ENCODE peak calls at places on chromosomes 5 and 9, in four cellular contexts. C is skeletal muscle cell, J is T47D, E is PC-9. P is an unnamed sample.

GRCh38 chr9:127154003-127154389 is 31.6 kb upstream of the ANGPTL2 start:
- DNase-seq in C (no peak), J (no peak), E (no peak), P (no peak)

GRCh38 chr9:80492221-80492620 is 920.5 kb downstream of the TLE4 start:
- DNase-seq in C (no peak), J (no peak), E (no peak), P (no peak)

GRCh38 chr9:6243746-6244145 is 28.1 kb downstream of the IL33 start:
- DNase-seq in C (no peak), J (no peak), E (no peak), P (no peak)

GRCh38 chr9:99015890-99016289 is 72.2 kb downstream of the COL15A1 start:
- DNase-seq in C (no peak), J (no peak), E (no peak), P (no peak)

GRCh38 chr5:8363133-8363532 is 494.2 kb downstream of the MTRR start:
- DNase-seq in C (no peak), J (peak; percentile 18), E (no peak), P (no peak)

GRCh38 chr5:44365351-44365750 is 23.9 kb downstream of the FGF10 start:
- DNase-seq in C (no peak), J (no peak), E (no peak), P (no peak)

GRCh38 chr9:90065001-90065400 is 460.2 kb downstream of the GADD45G start:
- DNase-seq in C (no peak), J (no peak), E (no peak), P (no peak)

GRCh38 chr5:55533806-55534435 is 843 bp downstream of the PLPP1 start:
- DNase-seq in C (peak; percentile 21), J (peak; percentile 59), E (no peak), P (no peak)

GRCh38 chr5:78920604-78921003 is 64.5 kb downstream of the ARSB start:
- DNase-seq in C (no peak), J (peak; percentile 49), E (peak; percentile 12), P (no peak)

GRCh38 chr5:61332369-61332745 is 299 bp downstream of the ZSWIM6 start:
- DNase-seq in C (no peak), J (peak; percentile 36), E (no peak), P (no peak)

GRCh38 chr5:145775411-145775810 is 59.7 kb downstream of the PRELID2 start:
- DNase-seq in C (no peak), J (no peak), E (no peak), P (no peak)

GRCh38 chr5:127746756-127747155 is 43.6 kb downstream of the CCDC192 start:
- DNase-seq in C (no peak), J (peak; percentile 55), E (no peak), P (peak; percentile 18)

GRCh38 chr9:92637886-92638620 is 31.9 kb downstream of the IPPK start:
- DNase-seq in C (no peak), J (no peak), E (no peak), P (no peak)

GRCh38 chr5:1975898-1976765 is 93.4 kb upstream of the IRX4 start:
- DNase-seq in C (no peak), J (peak; percentile 10), E (no peak), P (no peak)

GRCh38 chr5:59621477-59621876 is 272.0 kb downstream of the PDE4D start:
- DNase-seq in C (no peak), J (no peak), E (no peak), P (no peak)

GRCh38 chr9:71285191-71285656 is 163.8 kb upstream of the TRPM3 start:
- DNase-seq in C (peak; percentile 1), J (peak; percentile 74), E (peak; percentile 49), P (peak; percentile 33)

GRCh38 chr9:107874137-107874536 is 384.6 kb upstream of the KLF4 start:
- DNase-seq in C (no peak), J (no peak), E (no peak), P (no peak)

GRCh38 chr5:143554918-143555477 is 151.5 kb upstream of the NR3C1 start:
- DNase-seq in C (peak; percentile 80), J (no peak), E (no peak), P (peak; percentile 63)

GRCh38 chr5:180137401-180138213 is 66.0 kb upstream of the RNF130 start:
- DNase-seq in C (no peak), J (no peak), E (no peak), P (no peak)

GRCh38 chr5:103362211-103362610 is 103.6 kb downstream of the MACIR start:
- DNase-seq in C (no peak), J (no peak), E (no peak), P (peak; percentile 30)

GRCh38 chr5:79702606-79703380 is 13.2 kb downstream of the CMYA5 start:
- DNase-seq in C (peak; percentile 31), J (peak; percentile 56), E (no peak), P (no peak)

GRCh38 chr5:139304391-139305324 is 11.1 kb downstream of the MATR3 start:
- DNase-seq in C (no peak), J (no peak), E (no peak), P (no peak)

GRCh38 chr9:99385814-99386279 is 163.8 kb downstream of the SEC61B start:
- DNase-seq in C (no peak), J (no peak), E (no peak), P (no peak)

GRCh38 chr5:80915716-80916115 is 44.4 kb upstream of the RASGRF2 start:
- DNase-seq in C (no peak), J (no peak), E (no peak), P (no peak)

GRCh38 chr9:92563701-92564100 is 27.9 kb upstream of the ECM2 start:
- DNase-seq in C (no peak), J (no peak), E (no peak), P (no peak)

GRCh38 chr5:136776022-136776927 is 410.9 kb upstream of the TRPC7 start:
- DNase-seq in C (peak; percentile 14), J (peak; percentile 60), E (no peak), P (no peak)

GRCh38 chr9:120434532-120434931 is 145.4 kb downstream of the CDK5RAP2 start:
- DNase-seq in C (peak; percentile 71), J (no peak), E (no peak), P (peak; percentile 72)

GRCh38 chr9:135088348-135088978 is 995 bp downstream of the OLFM1 start:
- DNase-seq in C (no peak), J (no peak), E (no peak), P (no peak)

GRCh38 chr5:112995764-112996618 is 19.4 kb downstream of the DCP2 start:
- DNase-seq in C (no peak), J (peak; percentile 72), E (peak; percentile 60), P (peak; percentile 50)

GRCh38 chr5:57665146-57665936 is 182.7 kb upstream of the ACTBL2 start:
- DNase-seq in C (no peak), J (no peak), E (no peak), P (no peak)

GRCh38 chr9:35696520-35697215 is 6.9 kb upstream of the TPM2 start:
- DNase-seq in C (no peak), J (peak; percentile 63), E (peak; percentile 35), P (no peak)

GRCh38 chr5:2147504-2148311 is 265.0 kb upstream of the IRX4 start:
- DNase-seq in C (no peak), J (no peak), E (no peak), P (no peak)

GRCh38 chr5:73447234-73448071 is 1.1 kb downstream of the FOXD1 start:
- DNase-seq in C (no peak), J (no peak), E (peak; percentile 53), P (no peak)

GRCh38 chr5:6544561-6544935 is 88.3 kb downstream of the NSUN2 start:
- DNase-seq in C (no peak), J (no peak), E (no peak), P (no peak)

GRCh38 chr5:159732220-159732619 is 184.1 kb upstream of the ADRA1B start:
- DNase-seq in C (no peak), J (no peak), E (no peak), P (no peak)

GRCh38 chr5:160438316-160439204 is 16.9 kb downstream of the PTTG1 start:
- DNase-seq in C (no peak), J (peak; percentile 73), E (peak; percentile 34), P (no peak)

GRCh38 chr5:82360043-82360442 is 81.9 kb upstream of the RPS23 start:
- DNase-seq in C (no peak), J (no peak), E (no peak), P (no peak)

GRCh38 chr9:6502399-6502798 is 89.4 kb downstream of the UHRF2 start:
- DNase-seq in C (no peak), J (no peak), E (no peak), P (no peak)

GRCh38 chr9:116144038-116144437 is 9.6 kb upstream of the PAPPA start:
- DNase-seq in C (no peak), J (no peak), E (no peak), P (no peak)

GRCh38 chr5:22480305-22480704 is 372.8 kb downstream of the CDH12 start:
- DNase-seq in C (no peak), J (no peak), E (no peak), P (no peak)

P was measured in AG04450.